ENCODE peak calls at places on chromosomes 1 and 21, in six cellular contexts. F, J, D, B, R and U are unnamed samples.
A peak's percentile ranks its signal among the peaks of the same experiment; 100 is the strongest.

GRCh38 chr21:37862536-37862935 is 53.7 kb downstream of the KCNJ6 start:
- DNase-seq in F (no peak), J (no peak), D (peak; percentile 76), B (peak; percentile 82), R (peak; percentile 56), U (peak; percentile 35)

GRCh38 chr21:25734654-25735220 is at the start of the genes ATP5PF and GABPA:
- DNase-seq in F (peak; percentile 98), J (peak; percentile 95), D (peak; percentile 99), B (peak; percentile 99), R (peak; percentile 99), U (peak; percentile 99)

GRCh38 chr1:230548997-230549396 is 93.3 kb upstream of the COG2 start:
- DNase-seq in F (no peak), J (no peak), D (no peak), B (no peak), R (no peak), U (no peak)

GRCh38 chr1:43881415-43881814 is 52.2 kb upstream of the ARTN start:
- DNase-seq in F (no peak), J (no peak), D (no peak), B (no peak), R (no peak), U (peak; percentile 75)

GRCh38 chr1:118113261-118113660 is 71.8 kb downstream of the SPAG17 start:
- DNase-seq in F (peak; percentile 58), J (no peak), D (no peak), B (peak; percentile 9), R (peak; percentile 60), U (peak; percentile 40)

GRCh38 chr1:58325797-58326196 is 220.7 kb downstream of the OMA1 start:
- DNase-seq in F (no peak), J (no peak), D (no peak), B (no peak), R (no peak), U (no peak)

GRCh38 chr1:202858306-202858705 is 30.6 kb downstream of the RABIF start:
- DNase-seq in F (peak; percentile 79), J (no peak), D (peak; percentile 88), B (no peak), R (no peak), U (no peak)

GRCh38 chr1:228205526-228206436 is 2.1 kb upstream of the OBSCN start:
- DNase-seq in F (no peak), J (no peak), D (no peak), B (no peak), R (no peak), U (no peak)

GRCh38 chr1:19640363-19641316 is 3.5 kb upstream of the NBL1 start:
- DNase-seq in F (no peak), J (no peak), D (peak; percentile 59), B (peak; percentile 67), R (peak; percentile 81), U (peak; percentile 94)

GRCh38 chr1:99749948-99750347 is 16.5 kb downstream of the FRRS1 start:
- DNase-seq in F (no peak), J (no peak), D (no peak), B (no peak), R (no peak), U (no peak)

GRCh38 chr1:213947200-213947775 is 40.5 kb upstream of the PROX1 start:
- DNase-seq in F (no peak), J (no peak), D (no peak), B (no peak), R (no peak), U (no peak)

GRCh38 chr1:54229281-54229891 is 29.4 kb downstream of the MRPL37 start:
- DNase-seq in F (no peak), J (no peak), D (peak; percentile 7), B (peak; percentile 39), R (peak; percentile 92), U (peak; percentile 45)

GRCh38 chr1:234777850-234778214 is 167.9 kb upstream of the IRF2BP2 start:
- DNase-seq in F (no peak), J (no peak), D (peak; percentile 9), B (no peak), R (no peak), U (no peak)

GRCh38 chr1:211938473-211939080 is 96.8 kb downstream of the INTS7 start:
- DNase-seq in F (no peak), J (no peak), D (peak; percentile 30), B (no peak), R (no peak), U (no peak)

GRCh38 chr1:226048886-226049285 is 13.6 kb upstream of the H3-3A start:
- DNase-seq in F (no peak), J (no peak), D (no peak), B (peak; percentile 23), R (no peak), U (peak; percentile 21)

GRCh38 chr1:225572422-225572821 is 80.5 kb downstream of the ENAH start:
- DNase-seq in F (peak; percentile 25), J (peak; percentile 13), D (peak; percentile 48), B (peak; percentile 40), R (peak; percentile 39), U (no peak)

GRCh38 chr21:44027607-44028286 is 15.6 kb downstream of the TRAPPC10 start:
- DNase-seq in F (no peak), J (no peak), D (no peak), B (no peak), R (no peak), U (no peak)

GRCh38 chr1:232142403-232143314 is 487.3 kb downstream of the SIPA1L2 start:
- DNase-seq in F (peak; percentile 74), J (peak; percentile 43), D (peak; percentile 37), B (peak; percentile 99), R (peak; percentile 92), U (peak; percentile 46)

GRCh38 chr1:169595764-169596711 is 9.8 kb upstream of the F5 start:
- DNase-seq in F (no peak), J (no peak), D (peak; percentile 22), B (peak; percentile 55), R (peak; percentile 47), U (peak; percentile 11)

GRCh38 chr1:31551206-31551605 is 25.1 kb upstream of the TINAGL1 start:
- DNase-seq in F (no peak), J (no peak), D (peak; percentile 80), B (no peak), R (no peak), U (no peak)

GRCh38 chr21:41043008-41043407 is 125.0 kb upstream of the BACE2 start:
- DNase-seq in F (no peak), J (no peak), D (no peak), B (no peak), R (no peak), U (peak; percentile 12)

GRCh38 chr1:165914136-165914798 is 86.9 kb downstream of the UCK2 start:
- DNase-seq in F (no peak), J (no peak), D (peak; percentile 84), B (peak; percentile 87), R (peak; percentile 77), U (peak; percentile 46)

GRCh38 chr1:103917771-103918170 is 168.1 kb downstream of the AMY1C start:
- DNase-seq in F (no peak), J (no peak), D (no peak), B (no peak), R (no peak), U (no peak)